ENCODE peak calls at places on chromosomes 7 and 10, in five cellular contexts. A is heart right ventricle, C is ovary, Q is IMR-90, W is sigmoid colon. L is an unnamed sample. For H3K4me1, the result is how much of the 10 kb centered on the place peaks cover.

GRCh38 chr7:137882806-137883205 is 36.0 kb upstream of the DGKI start:
- DNase-seq in A (no peak), C (no peak), Q (peak), W (no peak), L (no peak)

GRCh38 chr10:6406220-6407033 is 173.6 kb downstream of the PRKCQ start:
- DNase-seq in A (no peak), C (no peak), Q (peak), W (no peak), L (no peak)

GRCh38 chr7:101081432-101081831 is 3.8 kb upstream of the TRIM56 start:
- DNase-seq in A (no peak), C (no peak), Q (no peak), W (no peak), L (no peak)

GRCh38 chr10:86292462-86293322 is 73.9 kb downstream of the GRID1 start:
- DNase-seq in A (no peak), C (no peak), Q (no peak), W (peak), L (no peak)

GRCh38 chr7:15832996-15833395 is 146.5 kb upstream of the MEOX2 start:
- DNase-seq in A (peak), C (peak), Q (no peak), W (no peak), L (no peak)

GRCh38 chr7:32479574-32480200 is 10.5 kb downstream of the LSM5 start:
- DNase-seq in A (peak), C (no peak), Q (peak), W (no peak), L (no peak)

GRCh38 chr7:28174901-28175661 is 5.5 kb downstream of the JAZF1 start:
- DNase-seq in A (no peak), C (no peak), Q (no peak), W (no peak), L (no peak)

GRCh38 chr7:40726559-40726958 is 591.8 kb downstream of the SUGCT start:
- DNase-seq in A (no peak), C (no peak), Q (no peak), W (no peak), L (no peak)

GRCh38 chr7:38506756-38507155 is 124.4 kb downstream of the AMPH start:
- DNase-seq in A (no peak), C (no peak), Q (peak), W (peak), L (no peak)

GRCh38 chr7:139557857-139558581 is 34.5 kb downstream of the CLEC2L start:
- DNase-seq in A (no peak), C (no peak), Q (no peak), W (no peak), L (no peak)

GRCh38 chr10:69459893-69460575 is 8.8 kb downstream of the TSPAN15 start:
- DNase-seq in A (no peak), C (no peak), Q (no peak), W (no peak), L (no peak)

GRCh38 chr10:69457771-69458237 is 6.5 kb downstream of the TSPAN15 start:
- DNase-seq in A (no peak), C (no peak), Q (no peak), W (peak), L (no peak)

GRCh38 chr10:69458426-69459100 is 7.3 kb downstream of the TSPAN15 start:
- DNase-seq in A (no peak), C (no peak), Q (no peak), W (peak), L (no peak)

GRCh38 chr10:69460576-69461242 is 9.4 kb downstream of the TSPAN15 start:
- DNase-seq in A (no peak), C (no peak), Q (no peak), W (no peak), L (no peak)

GRCh38 chr10:69459101-69459805 is 8.0 kb downstream of the TSPAN15 start:
- DNase-seq in A (no peak), C (no peak), Q (no peak), W (no peak), L (no peak)
- H3K4me3 ChIP-seq in A (no peak), C (no peak), Q (no peak), W (no peak), L (no peak)

GRCh38 chr10:61935085-61935484 is 33.6 kb downstream of the ARID5B start:
- DNase-seq in A (no peak), C (no peak), Q (no peak), W (no peak), L (no peak)
- H3K4me1 ChIP-seq in A (under half), C (under half), Q (under half), W (half or more), L (under half)

GRCh38 chr7:142461437-142461836 is 203.6 kb upstream of the PRSS58 start:
- DNase-seq in A (no peak), C (no peak), Q (peak), W (no peak), L (no peak)
- H3K27ac ChIP-seq in A (no peak), C (no peak), Q (peak), W (no peak), L (no peak)

GRCh38 chr10:132658546-132659205 is 121.1 kb downstream of the INPP5A start:
- DNase-seq in A (no peak), C (no peak), Q (no peak), W (no peak), L (no peak)

GRCh38 chr10:132656283-132657126 is 118.9 kb downstream of the INPP5A start:
- DNase-seq in A (no peak), C (no peak), Q (no peak), W (no peak), L (no peak)

GRCh38 chr10:132657127-132657706 is 119.6 kb downstream of the INPP5A start:
- DNase-seq in A (no peak), C (no peak), Q (no peak), W (no peak), L (no peak)

GRCh38 chr10:132659206-132660091 is 121.9 kb downstream of the INPP5A start:
- DNase-seq in A (peak), C (no peak), Q (no peak), W (peak), L (no peak)

DNA sequence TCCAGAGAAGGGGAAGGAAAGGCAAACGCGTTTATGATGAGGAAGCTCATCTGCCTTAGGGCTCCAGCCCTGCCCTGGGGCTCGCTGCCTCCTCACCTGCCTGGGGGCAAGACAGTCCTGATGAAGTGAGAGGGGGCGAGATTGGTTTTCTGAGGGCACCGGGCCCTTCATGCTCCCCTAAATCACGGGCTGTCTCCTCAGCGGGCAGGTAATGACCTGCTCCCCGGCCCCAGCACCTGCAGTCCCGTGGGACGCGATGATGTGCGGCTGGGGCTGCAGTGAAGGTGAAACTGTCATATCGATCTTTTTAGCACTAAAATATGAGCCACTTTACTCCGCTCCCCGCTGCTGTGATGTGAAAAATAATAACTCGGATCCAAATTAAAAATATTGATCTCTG is 120.2 kb downstream of the INPP5A start:
- DNase-seq in A (no peak), C (no peak), Q (no peak), W (no peak), L (no peak)
- H3K4me3 ChIP-seq in A (no peak), C (no peak), Q (no peak), W (no peak), L (no peak)

GRCh38 chr10:38730076-38730475 is 635.9 kb downstream of the ZNF37A start:
- DNase-seq in A (no peak), C (no peak), Q (no peak), W (no peak), L (no peak)
- H3K4me1 ChIP-seq in A (under half), C (under half), Q (under half), W (under half), L (under half)

GRCh38 chr10:27760867-27761266 is 15.2 kb upstream of the MKX start:
- DNase-seq in A (no peak), C (no peak), Q (no peak), W (no peak), L (no peak)

GRCh38 chr10:27759483-27760281 is 14.1 kb upstream of the MKX start:
- DNase-seq in A (no peak), C (no peak), Q (no peak), W (no peak), L (no peak)
- H3K27ac ChIP-seq in A (no peak), C (no peak), Q (no peak), W (no peak), L (no peak)

DNA sequence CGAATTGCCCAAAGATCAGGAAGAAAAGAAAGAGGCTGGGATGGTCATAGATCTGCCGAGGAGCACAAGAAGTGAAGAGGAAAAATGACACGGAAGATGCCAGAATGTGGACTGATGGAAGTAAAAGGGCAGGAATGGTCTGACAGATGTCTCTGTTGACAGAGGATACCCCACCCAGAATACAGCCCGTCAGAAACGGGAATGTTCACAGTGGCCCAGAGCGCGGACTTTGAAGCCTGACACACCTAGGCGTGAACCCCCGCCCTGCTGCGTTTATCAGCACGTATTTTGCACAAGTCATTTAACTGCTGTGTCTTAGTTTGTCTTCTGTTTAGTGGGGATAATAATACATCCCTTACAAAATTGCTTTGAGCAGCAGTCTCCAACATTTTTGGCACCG is 27.1 kb downstream of the AKR1B1 start:
- DNase-seq in A (no peak), C (no peak), Q (no peak), W (no peak), L (no peak)
- H3K4me3 ChIP-seq in A (peak), C (peak), Q (peak), W (peak), L (peak)

L was measured in ascending aorta.